ENCODE peak calls at places on chromosomes 5 and 9, in five cellular contexts. R is activated naive CD8-positive, alpha-beta T cell treated with anti-CD3 and anti-CD28 coated beads, Interleukin-2, amount 50 U/mL, for 24 hours; U is ELR; E is B cell; M is HCT116. K is an unnamed sample.
A peak's percentile ranks its signal among the peaks of the same experiment; 100 is the strongest.

GRCh38 chr5:139688712-139689413 is 40.7 kb downstream of the CXXC5 start:
- DNase-seq in R (no peak), E (no peak), U (no peak), M (no peak), K (no peak)

GRCh38 chr5:169791251-169791650 is 154.2 kb downstream of the DOCK2 start:
- DNase-seq in U (no peak), M (no peak), R (no peak), E (no peak), K (no peak)

GRCh38 chr9:95120781-95121370 is 196.6 kb downstream of the FANCC start:
- DNase-seq in U (no peak), M (no peak), R (no peak), E (no peak), K (no peak)

GRCh38 chr5:6143523-6143922 is 234.8 kb downstream of the MED10 start:
- DNase-seq in R (no peak), E (no peak), U (no peak), M (no peak), K (no peak)

GRCh38 chr9:93669116-93669957 is 93.0 kb downstream of the PHF2 start:
- DNase-seq in U (no peak), E (no peak), R (no peak), M (no peak), K (no peak)

GRCh38 chr5:176410486-176411180 is 5.7 kb downstream of the CLTB start:
- DNase-seq in E (peak; percentile 4), U (no peak), R (no peak), M (no peak), K (no peak)

GRCh38 chr9:108622467-108622866 is 233.3 kb downstream of the ACTL7B start:
- DNase-seq in E (no peak), M (no peak), U (peak; percentile 74), R (no peak), K (no peak)

GRCh38 chr9:107273634-107274033 is 9.4 kb upstream of the RAD23B start:
- DNase-seq in R (no peak), E (no peak), M (no peak), U (no peak), K (no peak)

GRCh38 chr9:126986506-126986951 is 71.9 kb downstream of the RALGPS1 start:
- DNase-seq in U (peak; percentile 19), R (peak; percentile 15), E (no peak), M (peak; percentile 16), K (no peak)

GRCh38 chr5:128667148-128667547 is 129.1 kb upstream of the FBN2 start:
- DNase-seq in M (no peak), U (no peak), R (no peak), E (no peak), K (no peak)

GRCh38 chr5:28810751-28811136 is 1772.4 kb upstream of the CDH9 start:
- DNase-seq in R (no peak), U (peak; percentile 1), M (no peak), E (no peak), K (no peak)

GRCh38 chr5:57824047-57824446 is 341.4 kb upstream of the ACTBL2 start:
- DNase-seq in U (peak; percentile 96), E (no peak), M (peak; percentile 95), R (no peak), K (no peak)

GRCh38 chr5:108503986-108504385 is 122.1 kb upstream of the FBXL17 start:
- DNase-seq in E (no peak), R (no peak), M (no peak), U (no peak), K (no peak)

GRCh38 chr5:126855266-126855665 is 78.3 kb downstream of the LMNB1 start:
- DNase-seq in E (no peak), U (no peak), R (no peak), M (no peak), K (no peak)

GRCh38 chr9:22244141-22245011 is 202.2 kb upstream of the DMRTA1 start:
- DNase-seq in U (peak; percentile 82), M (peak; percentile 40), E (peak; percentile 25), R (peak; percentile 24), K (no peak)

GRCh38 chr5:132752581-132753125 is 5.4 kb downstream of the CCNI2 start:
- DNase-seq in R (no peak), U (no peak), E (peak; percentile 3), M (no peak), K (no peak)

GRCh38 chr5:127536687-127537086 is 19.2 kb downstream of the PRRC1 start:
- DNase-seq in U (peak; percentile 38), R (no peak), E (no peak), M (no peak), K (no peak)

GRCh38 chr5:178162481-178162880 is 8.8 kb upstream of the NHP2 start:
- DNase-seq in M (no peak), E (no peak), R (no peak), U (no peak), K (no peak)

GRCh38 chr9:123551636-123552203 is 195.7 kb downstream of the CRB2 start:
- DNase-seq in R (no peak), E (no peak), M (no peak), U (no peak), K (no peak)

GRCh38 chr5:173615884-173616576 is 420 bp downstream of the BOD1 start:
- DNase-seq in M (peak; percentile 58), E (peak; percentile 75), U (peak; percentile 89), R (peak; percentile 68), K (no peak)

GRCh38 chr5:147341382-147341781 is 106.6 kb downstream of the STK32A start:
- DNase-seq in U (no peak), M (no peak), R (no peak), E (no peak), K (no peak)

GRCh38 chr5:135398855-135399837 is at the start of gene MACROH2A1:
- DNase-seq in R (peak; percentile 87), E (peak; percentile 94), M (peak; percentile 38), U (peak; percentile 91), K (no peak)

GRCh38 chr9:130024597-130024994 is 18.4 kb downstream of the FNBP1 start:
- DNase-seq in U (peak; percentile 49), E (no peak), M (no peak), R (no peak), K (no peak)

GRCh38 chr9:81389569-81389993 is 299.8 kb downstream of the TLE1 start:
- DNase-seq in M (peak; percentile 22), U (peak; percentile 99), R (no peak), E (no peak), K (peak; percentile 95)

GRCh38 chr5:34410411-34411139 is 245.6 kb upstream of the RAI14 start:
- DNase-seq in E (no peak), M (no peak), R (no peak), U (no peak), K (no peak)

GRCh38 chr9:99851028-99851822 is 29.5 kb downstream of the NR4A3 start:
- DNase-seq in E (peak; percentile 50), M (no peak), U (no peak), R (peak; percentile 34), K (no peak)

GRCh38 chr5:26518065-26518464 is 520.3 kb downstream of the CDH9 start:
- DNase-seq in R (no peak), E (no peak), U (no peak), M (no peak), K (no peak)